ENCODE peak calls at places on chromosomes 1 and 21, in four cellular contexts. Y is astrocyte of the hippocampus, N is H54, P is SJSA1. A is an unnamed sample.

GRCh38 chr21:37742532-37742931 is 173.7 kb downstream of the KCNJ6 start:
- DNase-seq in P (no peak), Y (no peak), N (no peak), A (no peak)

GRCh38 chr1:21308847-21309652 is 18.8 kb upstream of the ECE1 start:
- DNase-seq in P (no peak), Y (peak), N (peak), A (peak)

GRCh38 chr1:226677121-226678020 is 61.7 kb downstream of the ITPKB start:
- DNase-seq in P (peak), N (peak), Y (peak), A (no peak)

GRCh38 chr1:8283058-8283884 is 34.6 kb upstream of the SLC45A1 start:
- DNase-seq in N (no peak), P (no peak), Y (no peak), A (no peak)

GRCh38 chr1:28127617-28128257 is 39.3 kb upstream of the EYA3 start:
- DNase-seq in Y (no peak), N (no peak), P (no peak), A (no peak)

GRCh38 chr1:218668151-218668550 is 323.0 kb downstream of the TGFB2 start:
- DNase-seq in Y (no peak), N (no peak), P (no peak), A (no peak)

GRCh38 chr1:40317394-40318074 is 448 bp upstream of the COL9A2 start:
- DNase-seq in Y (no peak), N (no peak), P (no peak), A (no peak)

GRCh38 chr1:158607296-158607695 is 2.2 kb downstream of the OR10Z1 start:
- DNase-seq in Y (no peak), N (no peak), P (no peak), A (no peak)

GRCh38 chr1:212665241-212666115 is 34.2 kb downstream of the BATF3 start:
- DNase-seq in P (peak), Y (peak), N (peak), A (peak)

GRCh38 chr1:228930479-228930957 is 195.2 kb downstream of the RHOU start:
- DNase-seq in Y (no peak), N (no peak), P (no peak), A (no peak)

GRCh38 chr1:240352769-240353168 is 259.2 kb downstream of the GREM2 start:
- DNase-seq in P (peak), Y (peak), N (no peak), A (no peak)

GRCh38 chr1:55039342-55040082 is at the start of gene PCSK9:
- DNase-seq in N (no peak), Y (peak), P (no peak), A (peak)

GRCh38 chr21:17003763-17004373 is 509.0 kb upstream of the CXADR start:
- DNase-seq in Y (peak), P (peak), N (no peak), A (no peak)

GRCh38 chr1:8780405-8780804 is 37.0 kb downstream of the RERE start:
- DNase-seq in N (no peak), P (no peak), Y (no peak), A (no peak)

GRCh38 chr21:16079830-16080229 is 350.0 kb downstream of the USP25 start:
- DNase-seq in N (no peak), Y (peak), P (no peak), A (no peak)